ENCODE peak calls at places on chromosomes 6 and 20, in four cellular contexts. E is adrenal gland, X is fibroblast of lung, O is lower lobe of right lung. G is an unnamed sample.

GRCh38 chr6:144377586-144377985 is 92.5 kb downstream of the UTRN start:
- DNase-seq in O (no peak), X (peak; percentile 87), E (peak; percentile 13), G (no peak)

GRCh38 chr6:105573138-105573537 is 170.3 kb upstream of the PREP start:
- DNase-seq in X (no peak), E (no peak), O (no peak), G (no peak)

GRCh38 chr6:161038229-161039003 is 46.8 kb downstream of the MAP3K4 start:
- DNase-seq in E (peak; percentile 24), O (no peak), X (peak; percentile 92), G (no peak)

GRCh38 chr6:157314705-157315321 is 8.5 kb downstream of the TMEM242 start:
- DNase-seq in X (peak; percentile 91), E (peak; percentile 51), O (no peak), G (no peak)

GRCh38 chr6:151109361-151109760 is 130.4 kb upstream of the AKAP12 start:
- DNase-seq in O (no peak), X (peak; percentile 87), E (no peak), G (no peak)

GRCh38 chr20:12358655-12359009 is 440.9 kb downstream of the BTBD3 start:
- DNase-seq in O (no peak), X (no peak), E (no peak), G (no peak)

GRCh38 chr20:36145877-36146707 is 8.4 kb upstream of the EPB41L1 start:
- DNase-seq in E (peak; percentile 67), X (peak; percentile 45), O (no peak), G (no peak)

GRCh38 chr20:47125553-47126373 is 230.7 kb downstream of the ZMYND8 start:
- DNase-seq in O (no peak), E (no peak), X (peak; percentile 46), G (no peak)

GRCh38 chr6:54617730-54618129 is 228.8 kb upstream of the FAM83B start:
- DNase-seq in O (no peak), E (no peak), X (peak; percentile 90), G (no peak)

GRCh38 chr20:49395659-49396058 is 86.8 kb downstream of the KCNB1 start:
- DNase-seq in X (no peak), E (no peak), O (no peak), G (no peak)

GRCh38 chr6:87741001-87741650 is 39.1 kb upstream of the AKIRIN2 start:
- DNase-seq in X (no peak), O (no peak), E (no peak), G (no peak)

GRCh38 chr20:5835870-5836269 is 85.7 kb downstream of the SHLD1 start:
- DNase-seq in X (peak; percentile 67), E (no peak), O (no peak), G (no peak)

GRCh38 chr6:116616757-116617093 is 446 bp downstream of the RSPH4A start:
- DNase-seq in O (no peak), X (no peak), E (peak; percentile 27), G (no peak)

GRCh38 chr6:24718449-24719124 is 367 bp downstream of the C6orf62 start:
- DNase-seq in E (no peak), O (no peak), X (no peak), G (no peak)

GRCh38 chr6:11714116-11714797 is 64.3 kb downstream of the ADTRP start:
- DNase-seq in E (no peak), O (no peak), X (no peak), G (no peak)

GRCh38 chr6:108556864-108557493 is 3.7 kb upstream of the FOXO3 start:
- DNase-seq in X (peak; percentile 85), O (no peak), E (no peak), G (no peak)

GRCh38 chr6:8664070-8664469 is 228.7 kb upstream of the SLC35B3 start:
- DNase-seq in E (no peak), X (no peak), O (no peak), G (no peak)

GRCh38 chr20:34448517-34448916 is 67.7 kb upstream of the DYNLRB1 start:
- DNase-seq in O (no peak), X (no peak), E (no peak), G (no peak)

GRCh38 chr20:44115762-44116644 is 71.0 kb downstream of the JPH2 start:
- DNase-seq in X (no peak), O (no peak), E (no peak), G (no peak)

GRCh38 chr6:13328076-13328874 is at the start of gene TBC1D7:
- DNase-seq in E (peak; percentile 93), X (peak; percentile 92), O (peak; percentile 93), G (peak; percentile 94)

GRCh38 chr6:4848382-4849068 is 72.3 kb downstream of the CDYL start:
- DNase-seq in O (no peak), E (peak; percentile 25), X (peak; percentile 12), G (no peak)

GRCh38 chr6:28769626-28770402 is 154.0 kb downstream of the TRIM27 start:
- DNase-seq in O (no peak), X (peak; percentile 14), E (peak; percentile 5), G (no peak)

GRCh38 chr6:35044145-35044745 is 96.9 kb downstream of the TCP11 start:
- DNase-seq in E (peak; percentile 46), O (no peak), X (no peak), G (no peak)

GRCh38 chr6:112560651-112561050 is 213.5 kb downstream of the RFPL4B start:
- DNase-seq in E (no peak), X (no peak), O (no peak), G (no peak)

GRCh38 chr6:72724545-72724944 is 102.7 kb downstream of the KCNQ5 start:
- DNase-seq in E (no peak), O (no peak), X (no peak), G (no peak)

GRCh38 chr20:32168184-32168910 is 39.2 kb downstream of the PLAGL2 start:
- DNase-seq in E (no peak), X (peak; percentile 48), O (no peak), G (no peak)

GRCh38 chr6:30599625-30600324 is 17.3 kb downstream of the PPP1R10 start:
- DNase-seq in E (no peak), O (no peak), X (no peak), G (no peak)

GRCh38 chr20:49562341-49563014 is 5.5 kb downstream of the PTGIS start:
- DNase-seq in X (peak; percentile 65), E (peak; percentile 74), O (no peak), G (peak; percentile 65)

GRCh38 chr20:57710841-57711240 is 1.0 kb upstream of the PMEPA1 start:
- DNase-seq in E (no peak), O (no peak), X (no peak), G (no peak)

GRCh38 chr6:12328701-12329100 is 38.5 kb downstream of the EDN1 start:
- DNase-seq in E (no peak), O (no peak), X (no peak), G (no peak)

GRCh38 chr6:43532201-43532600 is 15.3 kb downstream of the POLR1C start:
- DNase-seq in O (no peak), X (no peak), E (no peak), G (no peak)

GRCh38 chr6:26531897-26532296 is 6.3 kb upstream of the HMGN4 start:
- DNase-seq in X (no peak), O (no peak), E (no peak), G (no peak)
- H3K36me3 ChIP-seq in X (no peaks in the 10 kb centered on the region), O (no peaks in the 10 kb centered on the region), E (no peaks in the 10 kb centered on the region), G (no peaks in the 10 kb centered on the region)

GRCh38 chr6:53066059-53066406 is 829 bp downstream of the FBXO9 start:
- DNase-seq in E (peak; percentile 78), X (peak; percentile 30), O (peak; percentile 64), G (peak; percentile 89)

GRCh38 chr6:53062369-53062639 is 2.9 kb upstream of the FBXO9 start:
- DNase-seq in X (no peak), O (no peak), E (no peak), G (no peak)

GRCh38 chr6:53066874-53067273 is 1.7 kb downstream of the FBXO9 start:
- DNase-seq in O (no peak), X (no peak), E (no peak), G (no peak)

GRCh38 chr6:53065266-53066058 is at the start of gene FBXO9:
- DNase-seq in O (peak; percentile 79), X (peak; percentile 33), E (peak; percentile 53), G (peak; percentile 93)

GRCh38 chr6:53064726-53065265 is 408 bp upstream of the FBXO9 start:
- DNase-seq in E (peak; percentile 98), O (peak; percentile 98), X (peak; percentile 98), G (peak; percentile 98)
- TF ChIP-seq CTCF in E (no peak), O (peak; percentile 8), X (no peak), G (no peak)

GRCh38 chr20:1127840-1128239 is 9.4 kb downstream of the PSMF1 start:
- DNase-seq in X (no peak), O (no peak), E (no peak), G (no peak)
- H3K36me3 ChIP-seq in X (peaks cover 9% of the 10 kb centered on the region), O (peaks cover 93% of the 10 kb centered on the region), E (no peaks in the 10 kb centered on the region), G (peaks cover 4% of the 10 kb centered on the region)

GRCh38 chr6:84119277-84119676 is 85.7 kb downstream of the MRAP2 start:
- DNase-seq in X (no peak), E (no peak), O (no peak), G (no peak)
- TF ChIP-seq CTCF in X (no peak), E (no peak), O (no peak), G (no peak)

GRCh38 chr20:41457173-41457857 is 90.7 kb upstream of the EMILIN3 start:
- DNase-seq in O (no peak), X (no peak), E (no peak), G (no peak)
- H3K36me3 ChIP-seq in O (peaks cover 52% of the 10 kb centered on the region), X (peaks cover 4% of the 10 kb centered on the region), E (no peaks in the 10 kb centered on the region), G (no peaks in the 10 kb centered on the region)